ENCODE peak calls at places on chromosomes 1 and 21, in six cellular contexts. F is ACHN, W is iris pigment epithelial cell, J is H9, H is glutamatergic neuron, V is C1 segment of cervical spinal cord. S is an unnamed sample.

GRCh38 chr1:188660573-188660972 is 1817.1 kb downstream of the BRINP3 start:
- DNase-seq in F (no peak), W (no peak), J (no peak), H (no peak), V (no peak), S (no peak)

GRCh38 chr1:244757091-244757939 is 78.1 kb upstream of the COX20 start:
- DNase-seq in F (no peak), W (peak; percentile 38), J (no peak), H (no peak), V (no peak), S (no peak)

GRCh38 chr1:162632743-162633326 is 571 bp downstream of the DDR2 start:
- DNase-seq in F (no peak), W (peak; percentile 66), J (no peak), H (no peak), V (peak; percentile 21), S (no peak)

GRCh38 chr1:25617626-25618432 is 1.2 kb downstream of the MAN1C1 start:
- DNase-seq in F (no peak), W (no peak), J (no peak), H (peak; percentile 52), V (peak; percentile 34), S (no peak)

GRCh38 chr1:25695066-25695990 is 78.7 kb downstream of the MAN1C1 start:
- DNase-seq in F (peak; percentile 65), W (peak; percentile 100), J (peak; percentile 75), H (no peak), V (peak; percentile 79), S (no peak)

GRCh38 chr21:20388400-20388799 is 609.8 kb upstream of the NCAM2 start:
- DNase-seq in F (no peak), W (no peak), J (peak; percentile 38), H (no peak), V (no peak), S (no peak)

GRCh38 chr1:15116966-15117365 is 36.6 kb upstream of the TMEM51 start:
- DNase-seq in F (no peak), W (peak; percentile 12), J (no peak), H (no peak), V (no peak), S (no peak)

GRCh38 chr1:212581034-212581433 is 27.5 kb upstream of the ATF3 start:
- DNase-seq in F (no peak), W (no peak), J (no peak), H (no peak), V (no peak), S (no peak)

GRCh38 chr1:165623624-165624023 is 7.4 kb upstream of the MGST3 start:
- DNase-seq in F (no peak), W (no peak), J (no peak), H (no peak), V (no peak), S (no peak)

GRCh38 chr1:220529530-220529920 is 1.6 kb downstream of the MARK1 start:
- DNase-seq in F (no peak), W (no peak), J (no peak), H (no peak), V (no peak), S (no peak)

GRCh38 chr1:206897175-206897574 is at the start of gene IL24:
- DNase-seq in F (no peak), W (no peak), J (no peak), H (no peak), V (no peak), S (no peak)

GRCh38 chr21:45004481-45005263 is 64.8 kb downstream of the SLX9 start:
- DNase-seq in F (no peak), W (peak; percentile 28), J (no peak), H (peak; percentile 13), V (peak; percentile 28), S (peak; percentile 75)

GRCh38 chr1:12622506-12622905 is 4.5 kb upstream of the DHRS3 start:
- DNase-seq in F (no peak), W (no peak), J (no peak), H (no peak), V (no peak), S (peak; percentile 82)

GRCh38 chr1:11266268-11267074 is 4.1 kb upstream of the MTOR start:
- DNase-seq in F (no peak), W (no peak), J (no peak), H (no peak), V (no peak), S (no peak)

GRCh38 chr1:203338335-203339036 is 12.4 kb downstream of the FMOD start:
- DNase-seq in F (peak; percentile 62), W (peak; percentile 57), J (peak; percentile 74), H (peak; percentile 62), V (peak; percentile 30), S (no peak)

GRCh38 chr1:117067528-117068370 is 7.6 kb downstream of the TTF2 start:
- DNase-seq in F (peak; percentile 61), W (peak; percentile 62), J (peak; percentile 38), H (peak; percentile 65), V (no peak), S (no peak)

GRCh38 chr1:115495603-115496002 is 146.2 kb upstream of the VANGL1 start:
- DNase-seq in F (no peak), W (peak; percentile 83), J (no peak), H (no peak), V (no peak), S (no peak)

GRCh38 chr1:90851711-90852050 is 134.6 kb upstream of the BARHL2 start:
- DNase-seq in F (no peak), W (no peak), J (no peak), H (no peak), V (no peak), S (no peak)

GRCh38 chr1:154941332-154941995 is 4.9 kb upstream of the PMVK start:
- DNase-seq in F (no peak), W (peak; percentile 22), J (peak; percentile 60), H (peak; percentile 43), V (peak; percentile 51), S (no peak)

GRCh38 chr1:178869114-178869697 is 1.7 kb downstream of the ANGPTL1 start:
- DNase-seq in F (no peak), W (peak; percentile 88), J (no peak), H (no peak), V (no peak), S (no peak)

GRCh38 chr1:225428879-225429455 is 1.1 kb upstream of the LBR start:
- DNase-seq in F (no peak), W (no peak), J (no peak), H (no peak), V (no peak), S (no peak)

GRCh38 chr1:18830596-18830995 is 28.9 kb downstream of the TAS1R2 start:
- DNase-seq in F (no peak), W (no peak), J (no peak), H (no peak), V (no peak), S (no peak)

GRCh38 chr21:37582613-37583012 is 216.0 kb downstream of the DYRK1A start:
- DNase-seq in F (peak; percentile 60), W (peak; percentile 65), J (no peak), H (no peak), V (no peak), S (no peak)

GRCh38 chr1:158024737-158025136 is 31.3 kb downstream of the KIRREL1 start:
- DNase-seq in F (no peak), W (no peak), J (no peak), H (no peak), V (no peak), S (no peak)

GRCh38 chr1:44031051-44031899 is at the start of gene SLC6A9:
- DNase-seq in F (peak; percentile 27), W (peak; percentile 77), J (peak; percentile 70), H (peak; percentile 39), V (peak; percentile 27), S (peak; percentile 68)